ENCODE peak calls at places on chromosome 2, in five cellular contexts. One of them, this sample, is unnamed. For H3K27me3, the result is how much of the 10 kb centered on the place peaks cover.

GRCh38 chr2:3730646-3731045 is 27.3 kb downstream of the DCDC2C start:
- DNase-seq in transverse colon: no peak
- DNase-seq in AG04450: no peak
- DNase-seq in body of pancreas: no peak
- DNase-seq in HCT116: no peak
- DNase-seq in this sample: peak

GRCh38 chr2:46690825-46691224 is 211.5 kb downstream of the TMEM247 start:
- DNase-seq in AG04450: peak
- DNase-seq in HCT116: peak
- DNase-seq in body of pancreas: no peak
- DNase-seq in transverse colon: no peak
- DNase-seq in this sample: no peak

GRCh38 chr2:236536727-236537398 is 32.8 kb upstream of the ACKR3 start:
- DNase-seq in AG04450: no peak
- DNase-seq in body of pancreas: no peak
- DNase-seq in transverse colon: peak
- DNase-seq in HCT116: no peak
- DNase-seq in this sample: no peak

GRCh38 chr2:193442293-193442692 is 1247.6 kb upstream of the TMEFF2 start:
- DNase-seq in transverse colon: no peak
- DNase-seq in body of pancreas: no peak
- DNase-seq in HCT116: no peak
- DNase-seq in AG04450: no peak
- DNase-seq in this sample: no peak

GRCh38 chr2:95401480-95401879 is 1.0 kb upstream of the FAHD2A start:
- DNase-seq in AG04450: no peak
- DNase-seq in HCT116: no peak
- DNase-seq in body of pancreas: no peak
- DNase-seq in transverse colon: no peak
- DNase-seq in this sample: no peak

GRCh38 chr2:235085476-235085875 is 133.7 kb downstream of the SH3BP4 start:
- DNase-seq in AG04450: no peak
- DNase-seq in HCT116: no peak
- DNase-seq in body of pancreas: no peak
- DNase-seq in transverse colon: no peak
- DNase-seq in this sample: no peak

GRCh38 chr2:240249423-240250149 is 109.1 kb upstream of the OTOS start:
- DNase-seq in HCT116: no peak
- DNase-seq in transverse colon: no peak
- DNase-seq in AG04450: no peak
- DNase-seq in body of pancreas: peak
- DNase-seq in this sample: peak

GRCh38 chr2:145599761-145600160 is 1079.8 kb upstream of the ZEB2 start:
- DNase-seq in body of pancreas: no peak
- DNase-seq in AG04450: no peak
- DNase-seq in HCT116: no peak
- DNase-seq in transverse colon: no peak
- DNase-seq in this sample: peak

GRCh38 chr2:111702119-111702808 is 181.7 kb downstream of the ANAPC1 start:
- DNase-seq in AG04450: no peak
- DNase-seq in HCT116: peak
- DNase-seq in body of pancreas: peak
- DNase-seq in transverse colon: peak
- DNase-seq in this sample: peak

GRCh38 chr2:174117951-174118930 is 130.1 kb downstream of the OLA1 start:
- DNase-seq in body of pancreas: no peak
- DNase-seq in AG04450: peak
- DNase-seq in HCT116: peak
- DNase-seq in transverse colon: no peak
- DNase-seq in this sample: peak

GRCh38 chr2:223528036-223528435 is 74.1 kb downstream of the SCG2 start:
- DNase-seq in HCT116: no peak
- DNase-seq in body of pancreas: no peak
- DNase-seq in AG04450: peak
- DNase-seq in transverse colon: no peak
- DNase-seq in this sample: no peak

GRCh38 chr2:174198846-174199564 is 49.3 kb downstream of the OLA1 start:
- DNase-seq in transverse colon: no peak
- DNase-seq in HCT116: no peak
- DNase-seq in body of pancreas: no peak
- DNase-seq in AG04450: no peak
- DNase-seq in this sample: no peak

GRCh38 chr2:65382776-65383357 is 49.5 kb downstream of the SPRED2 start:
- DNase-seq in HCT116: peak
- DNase-seq in transverse colon: peak
- DNase-seq in body of pancreas: peak
- DNase-seq in AG04450: peak
- DNase-seq in this sample: peak

GRCh38 chr2:207311316-207312005 is 145.7 kb upstream of the KLF7 start:
- DNase-seq in transverse colon: peak
- DNase-seq in AG04450: peak
- DNase-seq in HCT116: peak
- DNase-seq in body of pancreas: no peak
- DNase-seq in this sample: peak

GRCh38 chr2:202032841-202033316 is 776 bp upstream of the FZD7 start:
- DNase-seq in transverse colon: peak
- DNase-seq in body of pancreas: peak
- DNase-seq in HCT116: peak
- DNase-seq in AG04450: no peak
- DNase-seq in this sample: peak

GRCh38 chr2:23160006-23160405 is 225.0 kb upstream of the KLHL29 start:
- DNase-seq in AG04450: no peak
- DNase-seq in transverse colon: no peak
- DNase-seq in HCT116: no peak
- DNase-seq in body of pancreas: no peak
- DNase-seq in this sample: no peak

GRCh38 chr2:74312913-74313312 is 30.3 kb downstream of the SLC4A5 start:
- DNase-seq in AG04450: no peak
- DNase-seq in HCT116: no peak
- DNase-seq in body of pancreas: no peak
- DNase-seq in transverse colon: no peak
- DNase-seq in this sample: no peak

GRCh38 chr2:23600336-23600735 is 215.4 kb downstream of the KLHL29 start:
- DNase-seq in body of pancreas: no peak
- DNase-seq in HCT116: no peak
- DNase-seq in AG04450: no peak
- DNase-seq in transverse colon: no peak
- DNase-seq in this sample: no peak

GRCh38 chr2:97792416-97792815 is 79.0 kb downstream of the ZAP70 start:
- DNase-seq in HCT116: no peak
- DNase-seq in AG04450: no peak
- DNase-seq in body of pancreas: no peak
- DNase-seq in transverse colon: no peak
- DNase-seq in this sample: no peak

GRCh38 chr2:97785818-97786217 is 72.4 kb downstream of the ZAP70 start:
- DNase-seq in HCT116: no peak
- DNase-seq in AG04450: no peak
- DNase-seq in transverse colon: no peak
- DNase-seq in body of pancreas: no peak
- DNase-seq in this sample: no peak

GRCh38 chr2:97784953-97785352 is 71.6 kb downstream of the ZAP70 start:
- DNase-seq in HCT116: no peak
- DNase-seq in AG04450: no peak
- DNase-seq in body of pancreas: no peak
- DNase-seq in transverse colon: no peak
- DNase-seq in this sample: no peak

GRCh38 chr2:97788986-97789644 is 75.7 kb downstream of the ZAP70 start:
- DNase-seq in AG04450: no peak
- DNase-seq in transverse colon: no peak
- DNase-seq in body of pancreas: no peak
- DNase-seq in HCT116: no peak
- DNase-seq in this sample: no peak
- TF ChIP-seq CTCF in AG04450: no peak
- TF ChIP-seq CTCF in transverse colon: no peak
- TF ChIP-seq CTCF in body of pancreas: no peak
- TF ChIP-seq CTCF in HCT116: no peak
- TF ChIP-seq CTCF in this sample: no peak

DNA sequence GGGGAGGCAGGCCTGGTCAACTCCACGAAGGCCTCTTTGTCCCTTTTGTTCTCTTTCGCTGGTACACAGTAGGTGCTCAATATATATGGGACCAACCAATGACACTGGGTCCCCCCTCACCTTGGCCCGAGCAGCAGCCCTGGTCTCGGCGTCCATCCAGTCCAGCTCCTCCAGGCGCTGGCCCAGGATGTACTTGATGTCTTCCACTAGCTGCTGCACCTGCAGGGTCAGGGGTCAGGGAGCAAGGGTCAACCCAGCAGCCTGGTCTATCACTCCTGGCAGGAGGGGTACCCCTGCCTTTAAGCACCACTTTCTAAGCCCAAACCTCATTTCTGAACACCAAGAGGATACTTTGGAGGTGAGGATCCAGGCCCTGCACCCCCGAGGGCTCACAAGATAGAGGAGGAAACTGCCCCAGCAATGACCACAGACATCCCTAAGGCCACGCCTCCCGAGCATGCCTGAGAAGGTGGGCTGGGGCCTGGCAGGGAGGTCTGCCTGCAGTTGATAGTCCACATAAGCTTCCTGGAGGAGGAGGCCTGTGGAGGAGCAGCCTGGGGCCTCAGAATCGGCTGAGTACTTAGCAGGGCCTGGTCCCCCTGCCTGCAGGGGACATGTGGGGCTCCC is 4.2 kb downstream of the ECEL1 start:
- DNase-seq in transverse colon: no peak
- DNase-seq in body of pancreas: no peak
- DNase-seq in AG04450: no peak
- DNase-seq in HCT116: no peak
- DNase-seq in this sample: no peak
- H3K27me3 ChIP-seq in transverse colon: half or more
- H3K27me3 ChIP-seq in body of pancreas: under half
- H3K27me3 ChIP-seq in AG04450: under half
- H3K27me3 ChIP-seq in HCT116: under half
- H3K27me3 ChIP-seq in this sample: under half

DNA sequence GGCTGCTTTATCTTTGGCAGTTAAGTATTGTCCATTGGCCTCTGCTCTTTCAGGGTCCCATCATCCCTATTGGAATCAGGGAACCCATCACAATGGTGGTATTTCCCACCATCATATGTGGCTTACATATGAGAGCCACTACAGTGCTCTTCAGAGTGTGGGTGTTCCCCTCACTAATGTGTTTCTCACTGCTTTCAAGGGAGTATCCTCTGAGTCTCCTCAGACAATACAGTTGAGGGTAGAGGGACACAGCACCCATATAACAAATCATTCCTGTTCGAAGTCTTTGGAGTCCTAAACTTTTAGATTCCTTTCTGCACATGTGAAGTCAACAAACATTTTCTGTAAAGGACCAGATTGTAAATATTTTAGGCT is 48.7 kb upstream of the DNAJC10 start:
- DNase-seq in transverse colon: no peak
- DNase-seq in HCT116: no peak
- DNase-seq in AG04450: no peak
- DNase-seq in body of pancreas: no peak
- DNase-seq in this sample: no peak
- TF ChIP-seq CTCF in transverse colon: no peak
- TF ChIP-seq CTCF in HCT116: no peak
- TF ChIP-seq CTCF in AG04450: no peak
- TF ChIP-seq CTCF in body of pancreas: no peak
- TF ChIP-seq CTCF in this sample: no peak

DNA sequence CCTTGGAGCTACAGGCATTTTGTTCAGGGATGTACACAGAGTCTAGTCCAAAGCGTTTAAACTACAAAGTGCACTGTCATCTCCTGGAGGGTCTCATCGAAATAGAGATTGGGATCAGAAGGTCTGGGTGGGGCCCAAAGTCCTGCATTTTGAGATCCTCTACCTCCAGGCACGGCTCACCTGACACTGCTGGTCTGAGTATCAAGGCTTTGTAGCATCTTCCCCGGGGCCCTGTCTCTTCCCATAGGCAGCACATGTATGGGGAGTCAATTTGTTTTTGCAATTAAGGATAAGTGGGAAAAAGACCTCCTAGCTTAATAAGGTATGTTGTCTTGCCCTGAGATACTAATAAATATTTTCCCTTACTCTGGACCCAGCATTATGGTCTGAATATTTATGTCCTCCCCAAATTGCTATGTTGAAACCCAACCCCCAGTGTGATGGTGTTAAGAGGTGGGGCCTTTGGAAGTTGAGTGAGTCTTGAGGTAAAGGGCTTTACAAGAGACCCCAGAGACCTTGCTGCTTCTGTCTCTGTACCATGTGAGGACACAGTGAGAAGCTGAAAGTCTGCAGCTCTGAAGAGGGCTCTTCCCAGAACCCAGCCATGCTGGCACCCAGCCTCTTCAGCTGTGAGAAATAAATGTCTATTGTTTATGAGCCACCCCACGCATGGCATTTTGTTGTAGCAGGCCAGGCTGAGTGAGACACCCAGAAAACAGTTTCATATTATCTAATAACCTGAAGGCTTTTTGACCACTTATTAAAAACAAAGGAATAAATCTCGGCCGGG is 258.7 kb upstream of the HS6ST1 start:
- DNase-seq in transverse colon: no peak
- DNase-seq in AG04450: no peak
- DNase-seq in HCT116: no peak
- DNase-seq in body of pancreas: no peak
- DNase-seq in this sample: no peak
- H3K27me3 ChIP-seq in transverse colon: under half
- H3K27me3 ChIP-seq in AG04450: under half
- H3K27me3 ChIP-seq in HCT116: under half
- H3K27me3 ChIP-seq in body of pancreas: under half
- H3K27me3 ChIP-seq in this sample: under half

DNA sequence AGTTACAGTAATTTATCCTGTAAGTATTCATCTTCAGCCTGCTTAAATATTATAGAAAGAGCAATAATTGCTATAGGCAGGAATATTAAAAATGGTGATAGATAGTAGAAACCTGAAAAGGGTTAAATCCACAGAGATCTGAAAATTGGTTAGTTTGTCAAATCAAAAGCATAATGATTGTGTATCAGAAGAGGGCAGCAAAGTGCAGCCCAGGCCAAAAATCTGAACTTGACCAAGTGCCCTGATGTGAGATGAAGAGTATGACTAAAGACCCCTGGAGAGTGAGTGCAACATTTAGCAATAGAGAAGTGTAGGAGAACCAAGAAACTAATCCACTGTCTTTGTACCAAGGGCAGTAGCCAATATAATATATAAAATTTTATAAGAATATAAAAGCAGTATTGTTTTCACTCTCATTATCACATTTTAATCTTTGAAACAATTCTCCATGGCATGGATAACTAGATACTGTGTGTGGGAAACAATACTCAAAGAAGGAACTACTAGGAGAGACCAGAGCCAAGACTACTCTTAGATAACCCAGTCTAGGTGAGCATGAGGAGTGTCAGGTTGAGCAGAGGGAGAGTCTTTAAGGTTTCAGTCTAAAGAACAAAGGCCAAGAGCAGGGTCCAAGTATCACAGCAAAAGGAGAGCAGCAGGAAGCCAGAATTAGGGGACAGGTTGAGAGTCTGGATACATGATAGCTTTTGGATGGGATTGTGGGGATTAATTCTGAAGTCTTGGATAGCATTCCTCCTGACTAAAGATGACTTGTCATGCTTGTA is 148.7 kb downstream of the CALCRL start:
- DNase-seq in AG04450: no peak
- DNase-seq in transverse colon: no peak
- DNase-seq in HCT116: no peak
- DNase-seq in body of pancreas: no peak
- DNase-seq in this sample: peak
- TF ChIP-seq CTCF in AG04450: peak
- TF ChIP-seq CTCF in transverse colon: no peak
- TF ChIP-seq CTCF in HCT116: peak
- TF ChIP-seq CTCF in body of pancreas: peak
- TF ChIP-seq CTCF in this sample: peak

This sample was measured in bronchial epithelial cell.